ENCODE peak calls at places on chromosomes 2 and 18, in four cellular contexts. E, X, T and D are unnamed samples.
A peak's percentile ranks its signal among the peaks of the same experiment; 100 is the strongest.

GRCh38 chr2:68317971-68318685 is 1.6 kb downstream of the CNRIP1 start:
- DNase-seq in E (no peak), T (peak; percentile 37), X (no peak), D (no peak)

GRCh38 chr2:54606393-54606973 is 117.0 kb upstream of the EML6 start:
- DNase-seq in E (no peak), X (no peak), T (no peak), D (no peak)

GRCh38 chr2:58521803-58522602 is 280.9 kb upstream of the FANCL start:
- DNase-seq in X (no peak), T (no peak), E (no peak), D (no peak)

GRCh38 chr2:179751184-179751809 is 110.1 kb downstream of the ZNF385B start:
- DNase-seq in X (peak; percentile 47), T (peak; percentile 42), E (peak; percentile 74), D (peak; percentile 18)

GRCh38 chr2:20604957-20605381 is 45.9 kb downstream of the HS1BP3 start:
- DNase-seq in E (peak; percentile 84), X (peak; percentile 91), T (peak; percentile 74), D (no peak)

GRCh38 chr2:120298173-120298835 is 45.7 kb downstream of the RALB start:
- DNase-seq in E (peak; percentile 41), T (no peak), X (peak; percentile 84), D (no peak)

GRCh38 chr2:174585111-174585510 is 12.5 kb downstream of the WIPF1 start:
- DNase-seq in X (peak; percentile 54), T (no peak), E (no peak), D (no peak)

GRCh38 chr2:235087812-235088607 is 136.2 kb downstream of the SH3BP4 start:
- DNase-seq in X (no peak), E (no peak), T (no peak), D (no peak)

GRCh38 chr2:12493031-12493513 is 223.7 kb upstream of the TRIB2 start:
- DNase-seq in T (peak; percentile 12), E (peak; percentile 38), X (peak; percentile 93), D (no peak)

GRCh38 chr2:58047373-58047674 is 718 bp downstream of the VRK2 start:
- DNase-seq in E (no peak), T (no peak), X (no peak), D (no peak)

GRCh38 chr2:30115981-30116285 is 30.9 kb upstream of the YPEL5 start:
- DNase-seq in X (no peak), T (no peak), E (no peak), D (no peak)

GRCh38 chr2:144081272-144081671 is 438.6 kb downstream of the ZEB2 start:
- DNase-seq in E (no peak), X (no peak), T (no peak), D (no peak)

GRCh38 chr2:43032248-43032893 is 194.0 kb downstream of the ZFP36L2 start:
- DNase-seq in E (no peak), T (peak; percentile 33), X (no peak), D (no peak)

GRCh38 chr2:66481100-66481549 is 46.2 kb downstream of the MEIS1 start:
- DNase-seq in E (no peak), T (peak; percentile 93), X (peak; percentile 84), D (no peak)

GRCh38 chr2:30695749-30696148 is 111.5 kb downstream of the CAPN13 start:
- DNase-seq in X (no peak), T (no peak), E (no peak), D (no peak)

GRCh38 chr2:10331033-10331701 is 28.5 kb downstream of the HPCAL1 start:
- DNase-seq in E (no peak), T (peak; percentile 49), X (no peak), D (no peak)

GRCh38 chr18:55326134-55326533 is 261.9 kb downstream of the TCF4 start:
- DNase-seq in E (no peak), T (no peak), X (no peak), D (no peak)

GRCh38 chr2:71925268-71926097 is 222.2 kb downstream of the CYP26B1 start:
- DNase-seq in E (no peak), T (no peak), X (no peak), D (no peak)

GRCh38 chr2:48419884-48420511 is 110.0 kb upstream of the STON1 start:
- DNase-seq in X (no peak), T (no peak), E (no peak), D (no peak)

GRCh38 chr2:6865346-6866238 is at the start of gene CMPK2:
- DNase-seq in X (peak; percentile 9), E (peak; percentile 86), T (peak; percentile 13), D (peak; percentile 89)
- H3K9ac ChIP-seq in X (no peak within 1 kb of the TSS), E (peak within 1 kb of the TSS; percentile 72), T (peak within 1 kb of the TSS; percentile 60), D (peak within 1 kb of the TSS; percentile 48)

GRCh38 chr2:209933499-209934458 is 68.7 kb upstream of the RPE start:
- DNase-seq in E (peak; percentile 87), X (peak; percentile 75), T (peak; percentile 73), D (no peak)
- H3K9ac ChIP-seq in E (peak overlapping the region; percentile 57), X (no peak overlapping the region), T (no peak overlapping the region), D (no peak overlapping the region)

GRCh38 chr2:171419333-171419732 is 14.5 kb downstream of the METTL8 start:
- DNase-seq in T (no peak), X (no peak), E (no peak), D (no peak)

GRCh38 chr2:171412571-171412970 is 21.2 kb downstream of the METTL8 start:
- DNase-seq in T (no peak), E (peak; percentile 64), X (no peak), D (no peak)

GRCh38 chr2:171411791-171412483 is 21.9 kb downstream of the METTL8 start:
- DNase-seq in X (peak; percentile 61), E (no peak), T (peak; percentile 50), D (no peak)

GRCh38 chr2:171420728-171421563 is 12.8 kb downstream of the METTL8 start:
- DNase-seq in E (no peak), T (no peak), X (no peak), D (no peak)

GRCh38 chr2:171416009-171416926 is 17.5 kb downstream of the METTL8 start:
- DNase-seq in E (peak; percentile 98), X (peak; percentile 98), T (peak; percentile 95), D (peak; percentile 86)
- H3K9ac ChIP-seq in E (no peak overlapping the region), X (no peak overlapping the region), T (no peak overlapping the region), D (no peak overlapping the region)

DNA sequence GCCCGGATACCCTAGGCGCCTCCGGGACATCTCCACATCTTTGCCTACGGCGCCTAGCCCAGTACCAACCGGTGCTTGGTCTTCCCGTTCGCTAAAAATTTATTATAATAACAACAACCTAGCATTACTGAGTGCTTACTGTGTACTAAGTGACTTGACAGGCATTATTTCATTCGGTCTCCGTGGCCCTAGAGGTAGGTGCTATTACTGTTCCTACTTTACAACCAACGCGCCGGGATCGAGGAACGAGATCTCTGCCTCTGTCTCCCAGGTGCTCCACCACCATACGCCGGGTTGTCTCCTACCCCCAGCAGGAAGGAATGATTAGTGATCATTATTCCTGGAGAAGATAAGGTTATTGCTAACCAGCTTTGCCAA is 657 bp upstream of the BIN1 start:
- DNase-seq in T (no peak), X (no peak), E (no peak), D (peak; percentile 44)
- H3K9ac ChIP-seq in T (peak overlapping the region; percentile 81), X (peak overlapping the region; percentile 47), E (peak overlapping the region; percentile 97), D (peak overlapping the region; percentile 12)

DNA sequence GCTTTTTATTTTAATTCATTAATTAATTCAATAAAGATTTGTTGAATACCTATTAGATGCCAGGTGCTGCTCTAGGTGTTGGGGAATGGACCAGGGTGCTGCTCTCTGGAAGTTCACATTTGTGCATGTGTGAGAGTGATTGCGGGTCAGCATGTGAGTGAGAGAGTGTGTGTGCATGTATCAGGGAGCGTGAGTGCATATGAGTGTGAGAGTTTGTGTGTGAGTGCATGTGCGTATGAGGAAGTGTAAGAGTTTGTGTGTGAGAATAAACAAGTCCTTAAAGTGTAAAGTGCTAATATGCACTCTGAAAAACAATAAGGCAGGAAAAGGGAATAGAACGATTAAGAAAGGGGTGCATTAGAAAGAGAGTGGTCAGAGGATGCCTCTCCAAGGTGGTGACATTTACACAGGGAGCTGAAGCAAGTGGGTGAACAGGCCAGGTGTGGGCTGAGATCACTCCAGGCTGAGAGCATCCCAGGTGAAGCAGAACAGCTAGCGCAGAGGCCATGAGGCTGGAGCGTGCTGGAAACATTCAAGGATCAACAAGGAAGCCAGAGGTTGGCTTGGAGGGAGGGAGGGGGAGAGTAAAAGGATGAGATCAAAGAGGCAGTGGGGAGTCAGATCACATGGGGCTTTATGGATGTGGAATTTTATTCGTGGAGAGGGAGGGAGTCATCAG is 50.5 kb upstream of the SLC1A4 start:
- DNase-seq in T (no peak), E (no peak), X (no peak), D (peak; percentile 40)
- H3K9ac ChIP-seq in T (no peak overlapping the region), E (no peak overlapping the region), X (no peak overlapping the region), D (peak overlapping the region; percentile 89)

DNA sequence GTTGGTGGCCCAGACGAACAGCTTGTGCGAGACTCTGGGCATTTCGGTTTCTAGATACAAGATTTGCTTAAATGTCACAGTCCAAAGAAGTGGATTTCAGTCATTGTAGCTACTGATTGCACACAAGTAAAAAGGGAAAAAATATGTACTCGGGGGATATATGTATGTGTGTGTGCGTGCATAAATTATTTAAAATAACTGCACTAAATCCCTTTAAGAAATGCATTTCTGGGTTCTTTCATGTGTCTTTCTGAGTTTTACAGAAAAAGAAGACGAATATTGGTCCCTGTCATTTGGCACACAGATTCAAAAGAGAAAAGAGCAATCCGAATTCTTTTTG is 2.1 kb upstream of the EPHA4 start:
- DNase-seq in T (peak; percentile 52), E (no peak), X (no peak), D (no peak)
- H3K9ac ChIP-seq in T (no peak overlapping the region), E (peak overlapping the region; percentile 94), X (peak overlapping the region; percentile 87), D (no peak overlapping the region)

DNA sequence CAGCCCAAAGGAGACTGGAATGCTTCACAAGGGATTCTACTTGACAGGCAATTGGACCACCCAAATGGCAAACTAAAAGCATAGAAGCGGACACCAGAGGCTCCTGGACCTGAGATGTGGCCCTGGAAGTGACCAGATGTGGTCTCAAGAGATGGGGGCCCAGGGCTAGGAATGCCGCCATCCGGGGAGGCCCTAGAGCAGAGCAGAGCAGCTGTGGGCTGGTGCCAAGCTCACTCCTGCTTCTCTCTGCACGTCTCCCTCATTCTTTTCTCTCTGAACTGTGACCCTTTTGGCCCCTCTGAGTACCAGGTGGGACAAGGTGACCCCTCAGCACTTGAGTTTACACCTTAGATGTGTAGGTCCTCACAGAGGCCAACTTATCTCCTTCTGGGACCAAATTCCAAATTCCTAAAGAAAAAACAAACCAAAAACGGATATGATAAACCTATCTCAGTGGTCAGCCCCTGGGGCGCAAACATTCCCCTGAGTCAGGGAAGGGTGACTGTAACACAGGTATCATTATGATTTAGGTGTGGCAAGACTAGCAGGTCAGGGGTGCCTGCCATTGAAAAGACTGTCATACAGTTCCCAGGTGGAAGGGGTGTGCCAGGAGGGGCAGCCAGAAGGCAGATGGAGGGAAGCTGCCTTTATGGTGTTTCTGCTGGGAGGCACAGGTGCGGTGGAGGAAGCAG is 6.5 kb upstream of the IL1R2 start:
- DNase-seq in T (no peak), X (no peak), E (no peak), D (no peak)
- H3K9ac ChIP-seq in T (no peak overlapping the region), X (no peak overlapping the region), E (no peak overlapping the region), D (no peak overlapping the region)

GRCh38 chr2:176123483-176123843 is 944 bp downstream of the HOXD9 start:
- DNase-seq in X (no peak), E (no peak), T (no peak), D (no peak)
- H3K9ac ChIP-seq in X (no peak overlapping the region), E (peak overlapping the region; percentile 86), T (no peak overlapping the region), D (no peak overlapping the region)